ENCODE peak calls at places on chromosomes 4 and X, in four cellular contexts. One of them, this sample, is unnamed.

GRCh38 chrX:39716401-39716800 is 381.4 kb downstream of the BCOR start:
- DNase-seq in cardiac muscle cell: no peak
- DNase-seq in amygdala: no peak
- DNase-seq in ELR: no peak
- DNase-seq in this sample: no peak

GRCh38 chr4:185839204-185839712 is 27.3 kb upstream of the SORBS2 start:
- DNase-seq in cardiac muscle cell: peak; percentile 11
- DNase-seq in amygdala: no peak
- DNase-seq in ELR: peak; percentile 97
- DNase-seq in this sample: no peak

GRCh38 chrX:130828641-130829040 is 74.4 kb downstream of the ENOX2 start:
- DNase-seq in cardiac muscle cell: no peak
- DNase-seq in amygdala: no peak
- DNase-seq in ELR: no peak
- DNase-seq in this sample: no peak

GRCh38 chrX:118498755-118499154 is 3.1 kb downstream of the DOCK11 start:
- DNase-seq in cardiac muscle cell: no peak
- DNase-seq in amygdala: no peak
- DNase-seq in ELR: no peak
- DNase-seq in this sample: no peak

GRCh38 chrX:106201502-106202178 is 33.5 kb downstream of the PWWP3B start:
- DNase-seq in cardiac muscle cell: peak; percentile 66
- DNase-seq in amygdala: no peak
- DNase-seq in ELR: no peak
- DNase-seq in this sample: no peak

GRCh38 chr4:17504081-17504480 is 7.8 kb downstream of the QDPR start:
- DNase-seq in cardiac muscle cell: no peak
- DNase-seq in amygdala: no peak
- DNase-seq in ELR: no peak
- DNase-seq in this sample: no peak

GRCh38 chr4:109994415-109994827 is 81.7 kb downstream of the EGF start:
- DNase-seq in cardiac muscle cell: no peak
- DNase-seq in amygdala: no peak
- DNase-seq in ELR: no peak
- DNase-seq in this sample: no peak

GRCh38 chr4:136150046-136150445 is 1382.2 kb downstream of the PCDH18 start:
- DNase-seq in cardiac muscle cell: no peak
- DNase-seq in amygdala: no peak
- DNase-seq in ELR: no peak
- DNase-seq in this sample: no peak

GRCh38 chr4:1396806-1397455 is 9.3 kb downstream of the NKX1-1 start:
- DNase-seq in cardiac muscle cell: no peak
- DNase-seq in amygdala: no peak
- DNase-seq in ELR: no peak
- DNase-seq in this sample: no peak

GRCh38 chr4:184503869-184504300 is 29.5 kb upstream of the IRF2 start:
- DNase-seq in cardiac muscle cell: no peak
- DNase-seq in amygdala: no peak
- DNase-seq in ELR: peak; percentile 63
- DNase-seq in this sample: peak; percentile 12

GRCh38 chr4:148740701-148741100 is 298.5 kb upstream of the NR3C2 start:
- DNase-seq in cardiac muscle cell: no peak
- DNase-seq in amygdala: no peak
- DNase-seq in ELR: no peak
- DNase-seq in this sample: no peak

GRCh38 chrX:858542-859078 is 228.0 kb downstream of the SHOX start:
- DNase-seq in cardiac muscle cell: no peak
- DNase-seq in amygdala: no peak
- DNase-seq in ELR: no peak
- DNase-seq in this sample: no peak

GRCh38 chr4:40334591-40335507 is at the start of gene CHRNA9:
- DNase-seq in cardiac muscle cell: peak; percentile 47
- DNase-seq in amygdala: no peak
- DNase-seq in ELR: no peak
- DNase-seq in this sample: no peak

GRCh38 chr4:25795566-25796454 is 67.0 kb downstream of the SEL1L3 start:
- DNase-seq in cardiac muscle cell: peak; percentile 68
- DNase-seq in amygdala: no peak
- DNase-seq in ELR: peak; percentile 89
- DNase-seq in this sample: no peak

GRCh38 chr4:12724520-12724919 is 759.6 kb downstream of the RAB28 start:
- DNase-seq in cardiac muscle cell: peak; percentile 20
- DNase-seq in amygdala: no peak
- DNase-seq in ELR: peak; percentile 12
- DNase-seq in this sample: no peak

This sample was measured in activated gamma-delta T cell treated with Interleukin-2 at 50 U/mL for 16 hours.